ENCODE peak calls at places on chromosome 20, in seven cellular contexts. T is stomach, P is esophagus muscularis mucosa, J is transverse colon, S is HepG2, E is sigmoid colon, H is tibial nerve. W is an unnamed sample. For H3K27me3, the result is how much of the 10 kb centered on the place peaks cover.

GRCh38 chr20:22465622-22466446 is 118.5 kb downstream of the FOXA2 start:
- DNase-seq in T (peak), P (no peak), J (no peak), S (peak), E (no peak), H (no peak), W (no peak)

GRCh38 chr20:62709537-62709905 is 885 bp downstream of the NTSR1 start:
- DNase-seq in T (no peak), P (no peak), J (no peak), S (no peak), E (no peak), H (no peak), W (no peak)

GRCh38 chr20:44620030-44620429 is 31.5 kb downstream of the ADA start:
- DNase-seq in T (no peak), P (no peak), J (no peak), S (no peak), E (no peak), H (no peak), W (no peak)

GRCh38 chr20:53422039-53422438 is 171.6 kb downstream of the ZNF217 start:
- DNase-seq in T (no peak), P (no peak), J (no peak), S (no peak), E (no peak), H (no peak), W (no peak)

GRCh38 chr20:49353348-49353747 is 75.5 kb upstream of the ZNFX1 start:
- DNase-seq in T (no peak), P (no peak), J (no peak), S (no peak), E (no peak), H (no peak), W (no peak)

GRCh38 chr20:6792789-6793188 is 25.3 kb downstream of the BMP2 start:
- DNase-seq in T (no peak), P (no peak), J (no peak), S (no peak), E (no peak), H (no peak), W (no peak)

GRCh38 chr20:63854766-63855362 is 6.4 kb upstream of the ABHD16B start:
- DNase-seq in T (no peak), P (no peak), J (no peak), S (no peak), E (no peak), H (no peak), W (no peak)

GRCh38 chr20:37449276-37449675 is 71.8 kb upstream of the NNAT start:
- DNase-seq in T (no peak), P (no peak), J (no peak), S (no peak), E (no peak), H (no peak), W (no peak)

GRCh38 chr20:60851826-60852704 is 400.0 kb upstream of the CDH4 start:
- DNase-seq in T (no peak), P (no peak), J (no peak), S (peak), E (no peak), H (no peak), W (no peak)

GRCh38 chr20:64245746-64246595 is 9.6 kb upstream of the PCMTD2 start:
- DNase-seq in T (peak), P (no peak), J (no peak), S (no peak), E (no peak), H (no peak), W (peak)

GRCh38 chr20:18267815-18268214 is 20.5 kb upstream of the ZNF133 start:
- DNase-seq in T (no peak), P (no peak), J (no peak), S (no peak), E (no peak), H (no peak), W (no peak)

GRCh38 chr20:316316-317068 is 8.9 kb upstream of the SOX12 start:
- DNase-seq in T (no peak), P (no peak), J (no peak), S (no peak), E (no peak), H (no peak), W (no peak)

GRCh38 chr20:37384683-37385174 is 38.8 kb downstream of the SRC start:
- DNase-seq in T (peak), P (no peak), J (peak), S (no peak), E (peak), H (no peak), W (peak)

GRCh38 chr20:20410678-20411077 is 42.8 kb downstream of the INSM1 start:
- DNase-seq in T (peak), P (no peak), J (peak), S (no peak), E (no peak), H (no peak), W (no peak)

GRCh38 chr20:51220293-51220706 is 197.4 kb upstream of the KCNG1 start:
- DNase-seq in T (peak), P (no peak), J (peak), S (peak), E (no peak), H (no peak), W (no peak)

GRCh38 chr20:36061754-36062153 is 92.8 kb upstream of the EPB41L1 start:
- DNase-seq in T (no peak), P (no peak), J (no peak), S (no peak), E (no peak), H (no peak), W (no peak)

GRCh38 chr20:36465109-36466080 is 75.9 kb upstream of the MYL9 start:
- DNase-seq in T (peak), P (no peak), J (peak), S (peak), E (peak), H (peak), W (peak)

GRCh38 chr20:19354950-19355349 is 142.5 kb downstream of the SLC24A3 start:
- DNase-seq in T (no peak), P (no peak), J (no peak), S (no peak), E (no peak), H (no peak), W (no peak)

GRCh38 chr20:60009826-60010616 is 51.8 kb downstream of the CDH26 start:
- DNase-seq in T (no peak), P (peak), J (no peak), S (no peak), E (no peak), H (no peak), W (no peak)

GRCh38 chr20:53828673-53829085 is 235.0 kb upstream of the ZNF217 start:
- DNase-seq in T (no peak), P (no peak), J (no peak), S (no peak), E (peak), H (no peak), W (no peak)

GRCh38 chr20:32972181-32973076 is 31.8 kb downstream of the SUN5 start:
- DNase-seq in T (no peak), P (peak), J (peak), S (no peak), E (peak), H (no peak), W (peak)

GRCh38 chr20:44361021-44361420 is 5.5 kb downstream of the HNF4A start:
- DNase-seq in T (no peak), P (no peak), J (no peak), S (no peak), E (no peak), H (no peak), W (no peak)

GRCh38 chr20:34637245-34638185 is 39.4 kb downstream of the PIGU start:
- DNase-seq in T (no peak), P (no peak), J (no peak), S (peak), E (peak), H (peak), W (no peak)

GRCh38 chr20:3735768-3736167 is 3.3 kb downstream of the HSPA12B start:
- DNase-seq in T (no peak), P (no peak), J (no peak), S (no peak), E (no peak), H (no peak), W (no peak)

GRCh38 chr20:3731944-3732326 is 550 bp upstream of the HSPA12B start:
- DNase-seq in T (no peak), P (no peak), J (no peak), S (no peak), E (peak), H (no peak), W (no peak)

GRCh38 chr20:3734111-3734843 is 1.8 kb downstream of the HSPA12B start:
- DNase-seq in T (no peak), P (no peak), J (peak), S (no peak), E (peak), H (no peak), W (no peak)

GRCh38 chr20:3732327-3733118 is at the start of gene HSPA12B:
- DNase-seq in T (no peak), P (no peak), J (no peak), S (no peak), E (no peak), H (no peak), W (no peak)

DNA sequence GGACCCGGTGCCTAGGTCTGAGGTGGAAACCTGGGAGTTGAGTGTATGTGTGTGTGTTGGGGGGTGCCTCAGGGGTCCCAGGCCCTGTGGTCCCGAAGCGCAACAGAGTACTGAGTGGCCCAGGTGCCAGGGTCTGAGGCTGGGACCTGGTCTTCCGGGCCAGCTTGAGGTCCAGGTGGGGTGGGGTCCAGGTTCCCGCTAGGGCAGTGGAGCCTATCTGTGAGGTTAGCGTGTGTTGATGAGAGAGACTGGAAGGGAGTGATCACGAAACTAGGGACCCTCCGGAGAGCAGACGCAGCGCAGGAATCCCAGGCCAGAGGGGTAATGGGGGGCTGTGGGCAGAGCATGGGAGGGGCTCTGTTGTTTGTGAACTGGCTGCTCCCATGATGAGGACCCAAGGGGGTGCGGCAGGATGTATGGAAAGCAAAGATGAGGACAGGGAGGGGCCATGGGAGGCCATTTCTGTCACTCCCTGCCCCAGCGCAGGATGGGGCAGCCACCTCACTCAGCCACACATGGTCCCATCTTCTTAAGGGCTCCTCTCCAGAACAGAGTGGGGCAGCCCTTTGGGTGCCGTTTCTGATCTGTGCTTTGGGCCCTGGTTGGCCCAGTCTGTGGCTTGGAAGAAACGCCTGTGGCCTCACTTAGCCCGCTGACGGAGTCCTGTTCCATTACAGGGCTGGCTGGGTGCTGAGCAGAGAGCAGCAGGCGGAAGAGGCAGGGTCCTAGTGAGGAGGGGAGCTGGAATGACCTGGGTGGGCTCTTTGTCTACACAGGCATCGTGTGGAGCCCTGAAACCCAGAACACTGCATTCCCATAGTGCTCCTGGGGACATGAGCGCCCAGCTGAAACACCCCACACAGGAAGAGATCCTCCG is 872 bp downstream of the HSPA12B start:
- DNase-seq in T (no peak), P (no peak), J (no peak), S (no peak), E (no peak), H (no peak), W (no peak)
- H3K4me3 ChIP-seq in T (peak), P (peak), J (peak), S (no peak), E (peak), H (peak), W (peak)

GRCh38 chr20:58214310-58214709 is 14.1 kb downstream of the ANKRD60 start:
- DNase-seq in T (no peak), P (no peak), J (no peak), S (no peak), E (no peak), H (no peak), W (no peak)

GRCh38 chr20:58212636-58213035 is 15.8 kb downstream of the ANKRD60 start:
- DNase-seq in T (no peak), P (no peak), J (no peak), S (no peak), E (no peak), H (no peak), W (no peak)

GRCh38 chr20:58213112-58213511 is 15.3 kb downstream of the ANKRD60 start:
- DNase-seq in T (no peak), P (no peak), J (no peak), S (no peak), E (no peak), H (no peak), W (no peak)

GRCh38 chr20:58215116-58215515 is 13.3 kb downstream of the ANKRD60 start:
- DNase-seq in T (no peak), P (no peak), J (no peak), S (no peak), E (no peak), H (no peak), W (no peak)

DNA sequence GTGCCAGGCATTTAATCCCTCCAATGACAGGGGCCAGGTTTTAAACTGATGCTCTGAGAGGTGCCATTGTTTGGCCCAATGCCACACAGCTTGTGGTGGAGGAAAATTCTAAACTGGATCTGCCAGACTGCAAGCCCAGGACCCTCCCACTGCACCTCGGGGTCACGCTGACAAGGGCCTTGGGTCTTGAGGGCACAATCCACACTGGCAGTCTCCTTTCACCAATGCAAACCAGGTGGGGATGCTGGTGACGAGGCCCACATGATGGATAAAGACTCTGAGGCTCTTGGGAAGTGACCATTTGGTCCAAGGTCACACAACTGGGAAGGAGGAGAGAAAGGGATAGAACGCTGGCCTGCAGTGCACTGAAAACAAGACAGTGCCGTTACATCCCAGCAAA is 14.7 kb downstream of the ANKRD60 start:
- DNase-seq in T (no peak), P (no peak), J (no peak), S (no peak), E (no peak), H (no peak), W (no peak)
- H3K27me3 ChIP-seq in T (under half), P (under half), J (under half), S (half or more), E (under half), H (under half), W (under half)

GRCh38 chr20:38649275-38649891 is 47.8 kb downstream of the ARHGAP40 start:
- DNase-seq in T (no peak), P (no peak), J (no peak), S (peak), E (no peak), H (no peak), W (no peak)
- TF ChIP-seq EP300 in T (no peak), P (no peak), J (no peak), S (no peak), E (no peak), H (no peak), W (no peak)

GRCh38 chr20:25310921-25311728 is 63.2 kb downstream of the PYGB start:
- DNase-seq in T (peak), P (no peak), J (peak), S (peak), E (peak), H (peak), W (peak)
- H3K4me3 ChIP-seq in T (peak), P (no peak), J (no peak), S (no peak), E (peak), H (no peak), W (peak)

GRCh38 chr20:47907031-47907670 is 121.9 kb upstream of the SULF2 start:
- DNase-seq in T (no peak), P (no peak), J (no peak), S (no peak), E (no peak), H (no peak), W (no peak)
- H3K27me3 ChIP-seq in T (under half), P (under half), J (under half), S (under half), E (under half), H (under half), W (under half)

DNA sequence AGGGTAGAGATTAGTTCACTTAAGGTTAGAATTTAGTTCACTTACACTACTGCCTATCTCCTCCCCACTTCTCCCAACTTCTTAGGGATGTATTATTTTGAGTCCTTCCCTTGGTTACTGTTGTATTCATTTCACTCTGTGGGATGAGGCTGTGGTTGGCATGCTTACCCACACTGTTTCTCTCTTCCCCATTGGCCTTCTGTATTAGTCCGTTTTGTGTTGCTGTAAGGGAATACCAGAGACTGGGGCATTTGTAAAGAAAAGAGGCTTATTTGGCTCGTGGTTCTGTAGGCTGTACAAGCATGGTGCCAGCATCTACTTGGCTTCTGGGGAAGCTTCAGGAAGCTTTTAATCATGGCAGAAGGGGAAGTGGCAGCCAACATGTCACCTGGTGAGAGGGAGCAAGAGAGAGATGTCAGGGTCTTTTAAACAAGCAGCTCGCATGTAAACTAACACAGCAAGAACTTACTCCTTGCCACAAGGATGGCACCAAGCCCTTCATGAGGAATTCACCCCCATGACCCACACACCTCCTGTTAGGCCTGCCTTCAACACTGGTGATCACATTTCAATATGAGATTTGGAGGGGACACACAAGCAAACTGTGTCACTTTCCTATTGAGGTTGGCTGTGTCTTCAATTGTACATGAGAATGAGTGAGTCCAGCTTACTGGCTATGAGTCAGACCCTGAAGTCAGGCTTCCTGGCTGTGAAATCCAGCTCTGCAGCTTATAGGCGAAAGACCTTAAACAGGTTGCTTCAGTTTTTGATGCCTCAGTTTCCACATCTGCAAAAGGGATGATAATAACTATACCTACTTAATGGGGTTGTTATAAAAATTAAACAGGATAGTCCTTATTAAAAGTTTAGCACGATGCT is 53.3 kb downstream of the SYNDIG1 start:
- DNase-seq in T (no peak), P (peak), J (no peak), S (no peak), E (no peak), H (no peak), W (no peak)
- TF ChIP-seq EP300 in T (no peak), P (no peak), J (no peak), S (no peak), E (no peak), H (no peak), W (no peak)

GRCh38 chr20:4814696-4815252 is 93.1 kb downstream of the PRND start:
- DNase-seq in T (peak), P (no peak), J (peak), S (no peak), E (no peak), H (no peak), W (peak)
- H3K4me3 ChIP-seq in T (peak), P (no peak), J (no peak), S (no peak), E (peak), H (no peak), W (peak)

GRCh38 chr20:10312111-10312510 is 93.5 kb downstream of the SNAP25 start:
- DNase-seq in T (no peak), P (no peak), J (no peak), S (no peak), E (no peak), H (no peak), W (no peak)
- H3K27me3 ChIP-seq in T (under half), P (under half), J (under half), S (under half), E (under half), H (under half), W (under half)

GRCh38 chr20:14956026-14956425 is 618.6 kb upstream of the FLRT3 start:
- DNase-seq in T (no peak), P (no peak), J (no peak), S (no peak), E (no peak), H (no peak), W (no peak)
- TF ChIP-seq EP300 in T (no peak), P (no peak), J (no peak), S (no peak), E (no peak), H (no peak), W (no peak)